ENCODE peak calls at places on chromosomes 4 and X, in six cellular contexts. A is WERI-Rb-1, Q is lower leg skin, P is IMR-90, B is suprapubic skin, K is A673. G is an unnamed sample.

GRCh38 chrX:132861076-132861475 is 97.4 kb downstream of the HS6ST2 start:
- DNase-seq in A (no peak), Q (no peak), P (no peak), B (no peak), K (no peak), G (no peak)

GRCh38 chr4:158302076-158302866 is 92.0 kb downstream of the TMEM144 start:
- DNase-seq in A (no peak), Q (no peak), P (peak), B (no peak), K (no peak), G (peak)

GRCh38 chrX:124239324-124239723 is 93.1 kb upstream of the TEX13D start:
- DNase-seq in A (no peak), Q (no peak), P (no peak), B (no peak), K (no peak), G (no peak)

GRCh38 chr4:140113653-140114052 is 40.3 kb downstream of the MAML3 start:
- DNase-seq in A (no peak), Q (no peak), P (no peak), B (no peak), K (no peak), G (no peak)

GRCh38 chr4:86054676-86055075 is 305.2 kb downstream of the MAPK10 start:
- DNase-seq in A (no peak), Q (no peak), P (no peak), B (no peak), K (no peak), G (no peak)

GRCh38 chr4:169015237-169015636 is 5.2 kb upstream of the CBR4 start:
- DNase-seq in A (no peak), Q (no peak), P (no peak), B (no peak), K (no peak), G (no peak)

GRCh38 chr4:147309434-147309833 is 171.5 kb upstream of the EDNRA start:
- DNase-seq in A (no peak), Q (no peak), P (peak), B (no peak), K (no peak), G (no peak)

GRCh38 chrX:136063340-136064079 is 78.3 kb downstream of the SLC9A6 start:
- DNase-seq in A (no peak), Q (peak), P (no peak), B (no peak), K (peak), G (peak)

GRCh38 chr4:137677851-137678250 is 145.6 kb upstream of the PCDH18 start:
- DNase-seq in A (no peak), Q (no peak), P (peak), B (no peak), K (no peak), G (peak)

GRCh38 chr4:155908187-155909139 is 5.0 kb downstream of the TDO2 start:
- DNase-seq in A (no peak), Q (no peak), P (no peak), B (no peak), K (no peak), G (no peak)

GRCh38 chrX:68978211-68978780 is 149.5 kb downstream of the EFNB1 start:
- DNase-seq in A (no peak), Q (no peak), P (peak), B (no peak), K (no peak), G (peak)

GRCh38 chr4:67915400-67915966 is 31.7 kb upstream of the TMPRSS11D start:
- DNase-seq in A (no peak), Q (no peak), P (no peak), B (no peak), K (no peak), G (no peak)

GRCh38 chr4:19999331-19999730 is 252.4 kb upstream of the SLIT2 start:
- DNase-seq in A (no peak), Q (no peak), P (no peak), B (no peak), K (no peak), G (no peak)

GRCh38 chr4:8131210-8131609 is 27.4 kb downstream of the ABLIM2 start:
- DNase-seq in A (no peak), Q (no peak), P (no peak), B (no peak), K (no peak), G (no peak)

GRCh38 chrX:40153335-40154221 is 55.8 kb upstream of the BCOR start:
- DNase-seq in A (peak), Q (no peak), P (no peak), B (no peak), K (peak), G (peak)

DNA sequence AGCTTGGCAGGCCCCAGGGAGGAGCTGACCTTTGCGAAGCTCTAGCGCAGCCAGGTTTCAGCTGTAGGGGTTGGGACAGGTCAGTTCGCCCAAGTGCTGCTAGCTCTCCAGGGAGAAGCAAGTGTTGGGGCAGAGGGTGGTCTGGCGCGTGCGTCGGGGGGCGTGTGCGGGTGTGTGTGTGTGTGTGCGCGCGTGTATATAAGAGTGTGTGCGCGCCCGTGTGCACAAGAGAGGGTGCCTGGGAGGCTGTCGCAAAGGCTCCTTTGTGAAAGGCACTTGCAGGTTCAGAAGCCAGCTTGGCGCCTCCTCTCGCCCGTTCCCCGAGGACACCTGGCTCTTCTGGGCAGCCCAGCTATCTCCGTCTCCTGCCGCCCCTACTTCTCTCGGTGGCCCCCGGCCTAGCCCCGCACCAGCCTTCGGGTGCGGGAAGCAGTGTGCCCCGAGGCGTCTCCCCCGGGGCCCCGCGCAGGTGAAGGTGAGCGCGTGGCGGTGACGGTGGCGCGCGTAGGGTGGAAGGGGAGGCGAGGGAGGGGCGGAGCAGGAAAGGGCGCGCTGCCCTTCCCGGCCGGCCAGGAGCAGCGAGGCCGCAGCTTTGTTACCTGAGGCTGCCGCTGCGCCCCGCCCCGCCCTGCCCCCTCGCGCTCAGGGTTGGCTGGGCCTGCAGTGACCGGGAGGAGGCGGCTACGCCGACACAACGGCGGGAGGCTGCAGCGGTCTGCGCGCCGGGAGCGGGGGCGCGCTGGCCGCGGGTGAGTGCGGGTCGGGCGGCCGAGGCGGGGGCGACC is at the start of gene FHDC1:
- DNase-seq in A (peak), Q (no peak), P (no peak), B (no peak), K (no peak), G (no peak)
- TF ChIP-seq CTCF in A (peak), Q (no peak), P (no peak), B (no peak), K (no peak), G (no peak)

GRCh38 chrX:39112143-39112542 is 310.9 kb downstream of the MID1IP1 start:
- DNase-seq in A (no peak), Q (no peak), P (no peak), B (no peak), K (no peak), G (peak)

DNA sequence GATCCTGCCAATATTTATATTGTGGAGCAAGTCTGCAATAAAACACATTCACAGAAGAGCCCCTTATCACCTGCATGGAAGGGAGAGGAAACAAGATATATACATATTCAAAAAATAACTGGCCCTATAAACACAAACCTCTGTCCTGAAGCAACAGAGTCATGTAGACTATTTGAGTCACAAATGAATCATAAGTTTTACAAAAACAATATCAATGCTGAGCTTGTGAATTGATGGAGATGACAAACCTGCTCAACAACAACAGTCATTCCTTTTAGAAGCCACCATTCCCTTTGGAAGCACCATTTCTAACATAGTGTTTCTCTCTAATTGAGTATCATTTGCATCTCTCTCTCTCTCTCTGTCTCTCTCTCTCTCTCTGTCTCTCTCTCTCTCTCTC is 313.9 kb downstream of the MID1IP1 start:
- DNase-seq in A (no peak), Q (no peak), P (no peak), B (no peak), K (no peak), G (no peak)
- H3K4me3 ChIP-seq in A (no peak), Q (no peak), P (no peak), B (no peak), K (no peak), G (no peak)

GRCh38 chr4:141133146-141134006 is at the start of gene RNF150:
- DNase-seq in A (peak), Q (peak), P (peak), B (peak), K (peak), G (peak)
- TF ChIP-seq CTCF in A (peak), Q (no peak), P (peak), B (no peak), K (peak), G (peak)

GRCh38 chr4:81565137-81565870 is 93.6 kb upstream of the RASGEF1B start:
- DNase-seq in A (no peak), Q (peak), P (no peak), B (peak), K (no peak), G (peak)
- H3K4me3 ChIP-seq in A (no peak), Q (no peak), P (no peak), B (peak), K (no peak), G (peak)

GRCh38 chr4:102430511-102430910 is 70.6 kb upstream of the NFKB1 start:
- DNase-seq in A (no peak), Q (no peak), P (peak), B (no peak), K (no peak), G (peak)

GRCh38 chr4:102427599-102427998 is 73.6 kb upstream of the NFKB1 start:
- DNase-seq in A (no peak), Q (no peak), P (no peak), B (no peak), K (no peak), G (no peak)

GRCh38 chr4:102437111-102437510 is 64.0 kb upstream of the NFKB1 start:
- DNase-seq in A (no peak), Q (no peak), P (no peak), B (no peak), K (no peak), G (no peak)

GRCh38 chr4:102429553-102429952 is 71.6 kb upstream of the NFKB1 start:
- DNase-seq in A (no peak), Q (no peak), P (peak), B (no peak), K (no peak), G (peak)

GRCh38 chr4:102431608-102431961 is 69.6 kb upstream of the NFKB1 start:
- DNase-seq in A (no peak), Q (no peak), P (no peak), B (no peak), K (no peak), G (no peak)
- TF ChIP-seq CTCF in A (no peak), Q (no peak), P (no peak), B (no peak), K (no peak), G (no peak)

DNA sequence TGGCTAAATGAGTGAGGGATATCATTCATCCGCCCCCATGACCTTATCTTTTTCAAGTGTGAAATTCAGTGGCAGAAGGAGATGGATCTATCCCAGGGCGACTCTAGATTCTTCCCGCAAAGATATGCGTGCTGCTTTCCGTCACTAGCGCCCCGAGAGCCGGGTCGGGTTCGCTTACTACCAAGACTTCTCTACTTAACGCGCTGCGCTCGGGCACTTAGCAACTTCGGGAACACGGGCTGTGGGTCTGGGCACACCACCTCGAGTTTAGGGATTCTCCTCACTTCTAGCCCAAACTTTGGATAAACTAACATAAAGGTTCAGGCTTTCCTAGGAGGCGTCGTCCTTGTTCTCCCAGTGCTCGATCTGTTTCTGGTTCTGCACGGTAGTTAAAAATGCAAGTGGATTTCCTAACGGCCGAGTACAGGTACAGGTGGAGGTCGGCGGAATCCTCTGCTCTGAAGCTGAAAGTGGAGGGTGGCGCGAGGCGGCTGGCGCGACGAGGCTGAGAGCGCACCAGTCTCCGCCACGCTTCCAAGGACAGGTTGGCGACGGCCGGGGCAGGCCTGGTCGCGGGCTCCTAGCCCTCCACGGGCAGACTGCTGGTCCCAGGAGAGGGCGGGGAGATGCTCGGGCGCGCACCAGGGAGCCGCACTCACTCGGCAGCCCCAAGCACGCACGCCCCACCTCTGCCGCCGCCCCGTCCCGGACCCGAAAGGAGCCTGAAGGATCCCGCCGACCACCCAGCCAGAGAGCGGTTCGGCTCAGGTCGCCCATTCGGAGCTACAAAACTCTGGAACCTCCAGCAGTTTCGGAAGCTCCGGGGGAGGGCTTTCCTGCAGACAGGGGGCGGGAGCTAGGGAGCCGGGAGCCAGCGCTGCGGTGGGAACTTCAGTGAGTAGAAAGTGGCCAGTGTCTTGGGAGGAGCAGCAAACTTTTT is 100.8 kb upstream of the TENM3 start:
- DNase-seq in A (peak), Q (no peak), P (peak), B (no peak), K (peak), G (peak)
- H3K4me3 ChIP-seq in A (peak), Q (no peak), P (peak), B (peak), K (peak), G (peak)

GRCh38 chrX:83759872-83760271 is 101.1 kb upstream of the CYLC1 start:
- DNase-seq in A (no peak), Q (no peak), P (peak), B (no peak), K (peak), G (no peak)
- TF ChIP-seq CTCF in A (peak), Q (no peak), P (peak), B (no peak), K (peak), G (no peak)

GRCh38 chr4:170088686-170089085 is 1.1 kb downstream of the AADAT start:
- DNase-seq in A (no peak), Q (no peak), P (no peak), B (no peak), K (no peak), G (no peak)
- H3K4me3 ChIP-seq in A (peak), Q (no peak), P (no peak), B (peak), K (peak), G (peak)

GRCh38 chr4:94356444-94356843 is 13.8 kb upstream of the HPGDS start:
- DNase-seq in A (no peak), Q (no peak), P (no peak), B (no peak), K (no peak), G (no peak)
- TF ChIP-seq CTCF in A (no peak), Q (no peak), P (no peak), B (no peak), K (no peak), G (no peak)

G was measured in fibroblast of pulmonary artery.